ENCODE peak calls at places on chromosome 2, in eight cellular contexts. One of them, this sample, is unnamed.

GRCh38 chr2:123451517-123451916 is 573.6 kb upstream of the CNTNAP5 start:
- DNase-seq in glutamatergic neuron: no peak
- DNase-seq in fibroblast of villous mesenchyme: no peak
- DNase-seq in HCT116: no peak
- DNase-seq in GM12865: no peak
- DNase-seq in left lung: no peak
- DNase-seq in body of pancreas: no peak
- DNase-seq in A549: no peak
- DNase-seq in this sample: no peak

GRCh38 chr2:80417737-80418136 is 113.2 kb upstream of the LRRTM1 start:
- DNase-seq in fibroblast of villous mesenchyme: no peak
- DNase-seq in left lung: no peak
- DNase-seq in GM12865: no peak
- DNase-seq in A549: no peak
- DNase-seq in HCT116: no peak
- DNase-seq in body of pancreas: no peak
- DNase-seq in glutamatergic neuron: no peak
- DNase-seq in this sample: no peak

GRCh38 chr2:96869824-96870630 is at the start of gene SEMA4C:
- DNase-seq in GM12865: no peak
- DNase-seq in A549: peak
- DNase-seq in fibroblast of villous mesenchyme: no peak
- DNase-seq in glutamatergic neuron: peak
- DNase-seq in left lung: peak
- DNase-seq in body of pancreas: peak
- DNase-seq in HCT116: no peak
- DNase-seq in this sample: peak

GRCh38 chr2:213806125-213806726 is 522.0 kb downstream of the SPAG16 start:
- DNase-seq in GM12865: peak
- DNase-seq in body of pancreas: no peak
- DNase-seq in HCT116: no peak
- DNase-seq in glutamatergic neuron: no peak
- DNase-seq in left lung: no peak
- DNase-seq in fibroblast of villous mesenchyme: peak
- DNase-seq in A549: peak
- DNase-seq in this sample: no peak

GRCh38 chr2:21326152-21326551 is 202.4 kb downstream of the TDRD15 start:
- DNase-seq in body of pancreas: no peak
- DNase-seq in left lung: no peak
- DNase-seq in fibroblast of villous mesenchyme: no peak
- DNase-seq in A549: no peak
- DNase-seq in HCT116: no peak
- DNase-seq in GM12865: no peak
- DNase-seq in glutamatergic neuron: no peak
- DNase-seq in this sample: no peak

GRCh38 chr2:120875431-120875830 is 139.8 kb downstream of the GLI2 start:
- DNase-seq in left lung: peak
- DNase-seq in HCT116: no peak
- DNase-seq in fibroblast of villous mesenchyme: peak
- DNase-seq in GM12865: no peak
- DNase-seq in glutamatergic neuron: no peak
- DNase-seq in body of pancreas: no peak
- DNase-seq in A549: no peak
- DNase-seq in this sample: no peak

GRCh38 chr2:106113362-106113971 is 80.6 kb downstream of the UXS1 start:
- DNase-seq in A549: no peak
- DNase-seq in glutamatergic neuron: no peak
- DNase-seq in GM12865: no peak
- DNase-seq in body of pancreas: peak
- DNase-seq in left lung: peak
- DNase-seq in HCT116: no peak
- DNase-seq in fibroblast of villous mesenchyme: no peak
- DNase-seq in this sample: no peak

GRCh38 chr2:75238670-75239330 is 39.5 kb upstream of the TACR1 start:
- DNase-seq in GM12865: no peak
- DNase-seq in body of pancreas: no peak
- DNase-seq in fibroblast of villous mesenchyme: peak
- DNase-seq in glutamatergic neuron: no peak
- DNase-seq in left lung: no peak
- DNase-seq in HCT116: no peak
- DNase-seq in A549: peak
- DNase-seq in this sample: no peak

GRCh38 chr2:167890739-167891138 is 356.7 kb downstream of the STK39 start:
- DNase-seq in body of pancreas: no peak
- DNase-seq in fibroblast of villous mesenchyme: no peak
- DNase-seq in GM12865: no peak
- DNase-seq in left lung: no peak
- DNase-seq in glutamatergic neuron: no peak
- DNase-seq in A549: no peak
- DNase-seq in HCT116: no peak
- DNase-seq in this sample: no peak

GRCh38 chr2:121603185-121603584 is 46.1 kb downstream of the CLASP1 start:
- DNase-seq in left lung: no peak
- DNase-seq in HCT116: no peak
- DNase-seq in body of pancreas: no peak
- DNase-seq in glutamatergic neuron: no peak
- DNase-seq in GM12865: peak
- DNase-seq in fibroblast of villous mesenchyme: no peak
- DNase-seq in A549: no peak
- DNase-seq in this sample: no peak

GRCh38 chr2:175742367-175742766 is 259.7 kb downstream of the LNPK start:
- DNase-seq in GM12865: no peak
- DNase-seq in HCT116: no peak
- DNase-seq in body of pancreas: no peak
- DNase-seq in fibroblast of villous mesenchyme: no peak
- DNase-seq in A549: no peak
- DNase-seq in glutamatergic neuron: no peak
- DNase-seq in left lung: no peak
- DNase-seq in this sample: no peak

GRCh38 chr2:121640380-121641326 is 8.6 kb downstream of the CLASP1 start:
- DNase-seq in left lung: no peak
- DNase-seq in glutamatergic neuron: no peak
- DNase-seq in A549: peak
- DNase-seq in fibroblast of villous mesenchyme: no peak
- DNase-seq in HCT116: no peak
- DNase-seq in GM12865: no peak
- DNase-seq in body of pancreas: no peak
- DNase-seq in this sample: no peak

GRCh38 chr2:240645346-240646060 is 20.2 kb downstream of the GPR35 start:
- DNase-seq in GM12865: no peak
- DNase-seq in body of pancreas: no peak
- DNase-seq in glutamatergic neuron: no peak
- DNase-seq in A549: no peak
- DNase-seq in HCT116: no peak
- DNase-seq in fibroblast of villous mesenchyme: no peak
- DNase-seq in left lung: peak
- DNase-seq in this sample: peak

GRCh38 chr2:204625135-204625534 is 79.9 kb downstream of the PARD3B start:
- DNase-seq in GM12865: peak
- DNase-seq in left lung: no peak
- DNase-seq in glutamatergic neuron: no peak
- DNase-seq in body of pancreas: no peak
- DNase-seq in fibroblast of villous mesenchyme: no peak
- DNase-seq in HCT116: no peak
- DNase-seq in A549: peak
- DNase-seq in this sample: no peak

GRCh38 chr2:36478332-36478738 is 119.6 kb downstream of the FEZ2 start:
- DNase-seq in fibroblast of villous mesenchyme: peak
- DNase-seq in left lung: no peak
- DNase-seq in HCT116: peak
- DNase-seq in A549: peak
- DNase-seq in glutamatergic neuron: no peak
- DNase-seq in body of pancreas: no peak
- DNase-seq in GM12865: no peak
- DNase-seq in this sample: no peak

GRCh38 chr2:80168801-80169200 is 135.8 kb downstream of the LRRTM1 start:
- DNase-seq in body of pancreas: no peak
- DNase-seq in fibroblast of villous mesenchyme: no peak
- DNase-seq in left lung: no peak
- DNase-seq in HCT116: no peak
- DNase-seq in glutamatergic neuron: no peak
- DNase-seq in GM12865: no peak
- DNase-seq in A549: no peak
- DNase-seq in this sample: no peak

GRCh38 chr2:32976409-32977063 is 29.8 kb downstream of the LTBP1 start:
- DNase-seq in A549: no peak
- DNase-seq in fibroblast of villous mesenchyme: no peak
- DNase-seq in glutamatergic neuron: no peak
- DNase-seq in left lung: no peak
- DNase-seq in GM12865: no peak
- DNase-seq in body of pancreas: no peak
- DNase-seq in HCT116: no peak
- DNase-seq in this sample: no peak
- TF ChIP-seq CTCF in A549: no peak
- TF ChIP-seq CTCF in fibroblast of villous mesenchyme: no peak
- TF ChIP-seq CTCF in glutamatergic neuron: no peak
- TF ChIP-seq CTCF in left lung: no peak
- TF ChIP-seq CTCF in GM12865: no peak
- TF ChIP-seq CTCF in body of pancreas: no peak
- TF ChIP-seq CTCF in HCT116: no peak
- TF ChIP-seq CTCF in this sample: no peak

GRCh38 chr2:64598226-64598625 is 55.5 kb downstream of the SERTAD2 start:
- DNase-seq in A549: no peak
- DNase-seq in body of pancreas: no peak
- DNase-seq in left lung: no peak
- DNase-seq in GM12865: no peak
- DNase-seq in glutamatergic neuron: no peak
- DNase-seq in fibroblast of villous mesenchyme: no peak
- DNase-seq in HCT116: no peak
- DNase-seq in this sample: no peak

GRCh38 chr2:64595397-64596160 is 58.1 kb downstream of the SERTAD2 start:
- DNase-seq in GM12865: no peak
- DNase-seq in left lung: no peak
- DNase-seq in HCT116: peak
- DNase-seq in glutamatergic neuron: no peak
- DNase-seq in fibroblast of villous mesenchyme: peak
- DNase-seq in body of pancreas: no peak
- DNase-seq in A549: peak
- DNase-seq in this sample: no peak

GRCh38 chr2:64594563-64594989 is 59.1 kb downstream of the SERTAD2 start:
- DNase-seq in body of pancreas: no peak
- DNase-seq in GM12865: no peak
- DNase-seq in A549: no peak
- DNase-seq in HCT116: no peak
- DNase-seq in fibroblast of villous mesenchyme: no peak
- DNase-seq in glutamatergic neuron: no peak
- DNase-seq in left lung: no peak
- DNase-seq in this sample: no peak

GRCh38 chr2:64591188-64591587 is 62.5 kb downstream of the SERTAD2 start:
- DNase-seq in HCT116: no peak
- DNase-seq in glutamatergic neuron: no peak
- DNase-seq in GM12865: peak
- DNase-seq in left lung: no peak
- DNase-seq in fibroblast of villous mesenchyme: no peak
- DNase-seq in body of pancreas: no peak
- DNase-seq in A549: no peak
- DNase-seq in this sample: no peak

DNA sequence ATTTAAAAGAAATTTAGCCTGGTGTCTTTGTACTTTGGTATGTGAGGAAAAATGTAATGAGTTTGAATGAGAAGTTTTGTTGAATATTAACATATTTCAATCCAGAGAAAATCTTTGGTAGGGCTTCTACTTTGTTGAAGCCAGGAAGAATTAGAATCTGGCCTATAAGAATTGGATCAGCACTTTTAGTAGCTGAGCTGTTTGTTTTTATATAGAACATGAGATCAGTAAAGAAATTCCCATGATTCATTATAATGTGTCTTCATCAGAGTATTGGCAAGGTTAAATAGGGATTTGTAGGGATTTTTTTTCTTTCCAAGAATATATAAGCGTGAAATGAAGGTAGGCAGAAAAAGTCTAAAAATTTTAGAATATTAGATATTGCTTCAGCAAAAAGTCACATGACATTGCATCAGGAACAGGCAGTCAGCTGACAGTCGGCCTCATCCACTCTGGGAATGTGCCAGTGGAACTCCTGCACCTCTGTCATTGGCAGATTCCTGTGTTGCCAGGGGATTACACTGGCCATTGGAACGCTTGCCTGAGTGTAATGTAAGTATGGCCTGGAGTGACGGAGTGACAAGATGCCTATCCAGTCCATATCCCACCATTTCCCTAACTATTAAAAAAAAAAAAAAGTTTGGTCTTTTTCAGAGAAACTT is 60.6 kb downstream of the SERTAD2 start:
- DNase-seq in left lung: no peak
- DNase-seq in HCT116: no peak
- DNase-seq in glutamatergic neuron: no peak
- DNase-seq in body of pancreas: no peak
- DNase-seq in GM12865: no peak
- DNase-seq in A549: no peak
- DNase-seq in fibroblast of villous mesenchyme: no peak
- DNase-seq in this sample: no peak
- TF ChIP-seq CTCF in left lung: no peak
- TF ChIP-seq CTCF in HCT116: no peak
- TF ChIP-seq CTCF in glutamatergic neuron: no peak
- TF ChIP-seq CTCF in body of pancreas: no peak
- TF ChIP-seq CTCF in GM12865: no peak
- TF ChIP-seq CTCF in A549: no peak
- TF ChIP-seq CTCF in fibroblast of villous mesenchyme: no peak
- TF ChIP-seq CTCF in this sample: no peak

GRCh38 chr2:74051504-74051903 is 66.8 kb downstream of the TET3 start:
- DNase-seq in left lung: no peak
- DNase-seq in body of pancreas: no peak
- DNase-seq in HCT116: no peak
- DNase-seq in fibroblast of villous mesenchyme: peak
- DNase-seq in A549: no peak
- DNase-seq in glutamatergic neuron: no peak
- DNase-seq in GM12865: peak
- DNase-seq in this sample: no peak

GRCh38 chr2:74048843-74049519 is 64.3 kb downstream of the TET3 start:
- DNase-seq in glutamatergic neuron: no peak
- DNase-seq in body of pancreas: no peak
- DNase-seq in left lung: no peak
- DNase-seq in GM12865: no peak
- DNase-seq in A549: no peak
- DNase-seq in fibroblast of villous mesenchyme: no peak
- DNase-seq in HCT116: no peak
- DNase-seq in this sample: no peak

GRCh38 chr2:74050153-74050552 is 65.4 kb downstream of the TET3 start:
- DNase-seq in body of pancreas: no peak
- DNase-seq in left lung: no peak
- DNase-seq in A549: no peak
- DNase-seq in GM12865: no peak
- DNase-seq in glutamatergic neuron: no peak
- DNase-seq in fibroblast of villous mesenchyme: no peak
- DNase-seq in HCT116: no peak
- DNase-seq in this sample: no peak

GRCh38 chr2:74053959-74054715 is 69.4 kb downstream of the TET3 start:
- DNase-seq in fibroblast of villous mesenchyme: no peak
- DNase-seq in left lung: no peak
- DNase-seq in A549: no peak
- DNase-seq in GM12865: no peak
- DNase-seq in HCT116: no peak
- DNase-seq in body of pancreas: no peak
- DNase-seq in glutamatergic neuron: no peak
- DNase-seq in this sample: no peak

GRCh38 chr2:74052732-74053712 is 68.3 kb downstream of the TET3 start:
- DNase-seq in left lung: no peak
- DNase-seq in HCT116: no peak
- DNase-seq in GM12865: peak
- DNase-seq in fibroblast of villous mesenchyme: no peak
- DNase-seq in A549: no peak
- DNase-seq in glutamatergic neuron: no peak
- DNase-seq in body of pancreas: no peak
- DNase-seq in this sample: no peak
- TF ChIP-seq CTCF in left lung: no peak
- TF ChIP-seq CTCF in HCT116: no peak
- TF ChIP-seq CTCF in GM12865: no peak
- TF ChIP-seq CTCF in fibroblast of villous mesenchyme: no peak
- TF ChIP-seq CTCF in A549: no peak
- TF ChIP-seq CTCF in glutamatergic neuron: no peak
- TF ChIP-seq CTCF in body of pancreas: no peak
- TF ChIP-seq CTCF in this sample: no peak

GRCh38 chr2:109209941-109210340 is 80.9 kb downstream of the SH3RF3 start:
- DNase-seq in HCT116: no peak
- DNase-seq in glutamatergic neuron: no peak
- DNase-seq in A549: no peak
- DNase-seq in GM12865: no peak
- DNase-seq in left lung: no peak
- DNase-seq in body of pancreas: no peak
- DNase-seq in fibroblast of villous mesenchyme: no peak
- DNase-seq in this sample: no peak
- TF ChIP-seq CTCF in HCT116: no peak
- TF ChIP-seq CTCF in glutamatergic neuron: no peak
- TF ChIP-seq CTCF in A549: no peak
- TF ChIP-seq CTCF in GM12865: no peak
- TF ChIP-seq CTCF in left lung: no peak
- TF ChIP-seq CTCF in body of pancreas: no peak
- TF ChIP-seq CTCF in fibroblast of villous mesenchyme: no peak
- TF ChIP-seq CTCF in this sample: no peak

This sample was measured in GM10248.